ENCODE peak calls at places on chromosomes 5 and 9, in ten cellular contexts. One of them, this sample, is unnamed.

GRCh38 chr9:128790536-128790935 is 3.5 kb downstream of the TBC1D13 start:
- DNase-seq in CD4-positive, alpha-beta T cell: no peak
- DNase-seq in fibroblast of pulmonary artery: no peak
- DNase-seq in left ventricle myocardium inferior: no peak
- DNase-seq in hepatocyte: no peak
- DNase-seq in lower lobe of right lung: no peak
- DNase-seq in AG10803: no peak
- DNase-seq in GM20000: no peak
- DNase-seq in CD8-positive, alpha-beta T cell: no peak
- DNase-seq in cardiac fibroblast: no peak
- DNase-seq in this sample: no peak

GRCh38 chr5:124644138-124644537 is 102.3 kb downstream of the ZNF608 start:
- DNase-seq in CD4-positive, alpha-beta T cell: no peak
- DNase-seq in fibroblast of pulmonary artery: no peak
- DNase-seq in left ventricle myocardium inferior: no peak
- DNase-seq in hepatocyte: no peak
- DNase-seq in lower lobe of right lung: no peak
- DNase-seq in AG10803: no peak
- DNase-seq in GM20000: no peak
- DNase-seq in CD8-positive, alpha-beta T cell: no peak
- DNase-seq in cardiac fibroblast: peak
- DNase-seq in this sample: no peak

GRCh38 chr5:14742427-14743010 is 78.0 kb downstream of the OTULIN start:
- DNase-seq in CD4-positive, alpha-beta T cell: no peak
- DNase-seq in fibroblast of pulmonary artery: no peak
- DNase-seq in left ventricle myocardium inferior: no peak
- DNase-seq in hepatocyte: no peak
- DNase-seq in lower lobe of right lung: no peak
- DNase-seq in AG10803: no peak
- DNase-seq in GM20000: no peak
- DNase-seq in CD8-positive, alpha-beta T cell: no peak
- DNase-seq in cardiac fibroblast: no peak
- DNase-seq in this sample: no peak

GRCh38 chr9:86892576-86892975 is 54.7 kb downstream of the GAS1 start:
- DNase-seq in CD4-positive, alpha-beta T cell: no peak
- DNase-seq in fibroblast of pulmonary artery: peak
- DNase-seq in left ventricle myocardium inferior: no peak
- DNase-seq in hepatocyte: no peak
- DNase-seq in lower lobe of right lung: no peak
- DNase-seq in AG10803: no peak
- DNase-seq in GM20000: no peak
- DNase-seq in CD8-positive, alpha-beta T cell: no peak
- DNase-seq in cardiac fibroblast: no peak
- DNase-seq in this sample: no peak

GRCh38 chr5:82886911-82887310 is 190.3 kb downstream of the TMEM167A start:
- DNase-seq in CD4-positive, alpha-beta T cell: no peak
- DNase-seq in fibroblast of pulmonary artery: no peak
- DNase-seq in left ventricle myocardium inferior: no peak
- DNase-seq in hepatocyte: no peak
- DNase-seq in lower lobe of right lung: no peak
- DNase-seq in AG10803: no peak
- DNase-seq in GM20000: no peak
- DNase-seq in CD8-positive, alpha-beta T cell: no peak
- DNase-seq in cardiac fibroblast: no peak
- DNase-seq in this sample: no peak

GRCh38 chr5:14523243-14524034 is 58.2 kb upstream of the OTULINL start:
- DNase-seq in CD4-positive, alpha-beta T cell: no peak
- DNase-seq in fibroblast of pulmonary artery: no peak
- DNase-seq in left ventricle myocardium inferior: no peak
- DNase-seq in hepatocyte: no peak
- DNase-seq in lower lobe of right lung: no peak
- DNase-seq in AG10803: no peak
- DNase-seq in GM20000: no peak
- DNase-seq in CD8-positive, alpha-beta T cell: no peak
- DNase-seq in cardiac fibroblast: no peak
- DNase-seq in this sample: no peak

GRCh38 chr9:38421498-38422211 is 2.6 kb downstream of the IGFBPL1 start:
- DNase-seq in CD4-positive, alpha-beta T cell: no peak
- DNase-seq in fibroblast of pulmonary artery: no peak
- DNase-seq in left ventricle myocardium inferior: no peak
- DNase-seq in hepatocyte: no peak
- DNase-seq in lower lobe of right lung: no peak
- DNase-seq in AG10803: no peak
- DNase-seq in GM20000: no peak
- DNase-seq in CD8-positive, alpha-beta T cell: no peak
- DNase-seq in cardiac fibroblast: peak
- DNase-seq in this sample: peak

GRCh38 chr9:6917162-6917561 is 159.4 kb downstream of the KDM4C start:
- DNase-seq in CD4-positive, alpha-beta T cell: no peak
- DNase-seq in fibroblast of pulmonary artery: no peak
- DNase-seq in left ventricle myocardium inferior: no peak
- DNase-seq in hepatocyte: no peak
- DNase-seq in lower lobe of right lung: no peak
- DNase-seq in AG10803: no peak
- DNase-seq in GM20000: peak
- DNase-seq in CD8-positive, alpha-beta T cell: no peak
- DNase-seq in cardiac fibroblast: no peak
- DNase-seq in this sample: no peak

GRCh38 chr9:118961857-118962256 is 407.4 kb downstream of the BRINP1 start:
- DNase-seq in CD4-positive, alpha-beta T cell: no peak
- DNase-seq in fibroblast of pulmonary artery: peak
- DNase-seq in left ventricle myocardium inferior: no peak
- DNase-seq in hepatocyte: peak
- DNase-seq in lower lobe of right lung: no peak
- DNase-seq in AG10803: peak
- DNase-seq in GM20000: no peak
- DNase-seq in CD8-positive, alpha-beta T cell: no peak
- DNase-seq in cardiac fibroblast: peak
- DNase-seq in this sample: no peak

GRCh38 chr5:6365977-6366590 is 12.3 kb downstream of the MED10 start:
- DNase-seq in CD4-positive, alpha-beta T cell: no peak
- DNase-seq in fibroblast of pulmonary artery: no peak
- DNase-seq in left ventricle myocardium inferior: no peak
- DNase-seq in hepatocyte: no peak
- DNase-seq in lower lobe of right lung: no peak
- DNase-seq in AG10803: no peak
- DNase-seq in GM20000: no peak
- DNase-seq in CD8-positive, alpha-beta T cell: no peak
- DNase-seq in cardiac fibroblast: no peak
- DNase-seq in this sample: no peak

GRCh38 chr5:9188131-9188530 is 357.7 kb downstream of the SEMA5A start:
- DNase-seq in CD4-positive, alpha-beta T cell: no peak
- DNase-seq in fibroblast of pulmonary artery: peak
- DNase-seq in left ventricle myocardium inferior: no peak
- DNase-seq in hepatocyte: no peak
- DNase-seq in lower lobe of right lung: no peak
- DNase-seq in AG10803: peak
- DNase-seq in GM20000: no peak
- DNase-seq in CD8-positive, alpha-beta T cell: no peak
- DNase-seq in cardiac fibroblast: peak
- DNase-seq in this sample: no peak

GRCh38 chr5:115068239-115069086 is 101.2 kb downstream of the TRIM36 start:
- DNase-seq in CD4-positive, alpha-beta T cell: no peak
- DNase-seq in fibroblast of pulmonary artery: peak
- DNase-seq in left ventricle myocardium inferior: no peak
- DNase-seq in hepatocyte: no peak
- DNase-seq in lower lobe of right lung: no peak
- DNase-seq in AG10803: peak
- DNase-seq in GM20000: peak
- DNase-seq in CD8-positive, alpha-beta T cell: no peak
- DNase-seq in cardiac fibroblast: peak
- DNase-seq in this sample: no peak

GRCh38 chr9:121807069-121807917 is 155.9 kb downstream of the DAB2IP start:
- DNase-seq in CD4-positive, alpha-beta T cell: no peak
- DNase-seq in fibroblast of pulmonary artery: no peak
- DNase-seq in left ventricle myocardium inferior: no peak
- DNase-seq in hepatocyte: no peak
- DNase-seq in lower lobe of right lung: no peak
- DNase-seq in AG10803: no peak
- DNase-seq in GM20000: no peak
- DNase-seq in CD8-positive, alpha-beta T cell: no peak
- DNase-seq in cardiac fibroblast: no peak
- DNase-seq in this sample: no peak

GRCh38 chr9:30967484-30967883 is 1417.0 kb upstream of the ACO1 start:
- DNase-seq in CD4-positive, alpha-beta T cell: no peak
- DNase-seq in fibroblast of pulmonary artery: peak
- DNase-seq in left ventricle myocardium inferior: no peak
- DNase-seq in hepatocyte: peak
- DNase-seq in lower lobe of right lung: no peak
- DNase-seq in AG10803: no peak
- DNase-seq in GM20000: no peak
- DNase-seq in CD8-positive, alpha-beta T cell: no peak
- DNase-seq in cardiac fibroblast: no peak
- DNase-seq in this sample: no peak

GRCh38 chr5:177471610-177472356 is 1.7 kb downstream of the DBN1 start:
- DNase-seq in CD4-positive, alpha-beta T cell: no peak
- DNase-seq in fibroblast of pulmonary artery: peak
- DNase-seq in left ventricle myocardium inferior: peak
- DNase-seq in hepatocyte: no peak
- DNase-seq in lower lobe of right lung: no peak
- DNase-seq in AG10803: peak
- DNase-seq in GM20000: no peak
- DNase-seq in CD8-positive, alpha-beta T cell: no peak
- DNase-seq in cardiac fibroblast: peak
- DNase-seq in this sample: no peak

DNA sequence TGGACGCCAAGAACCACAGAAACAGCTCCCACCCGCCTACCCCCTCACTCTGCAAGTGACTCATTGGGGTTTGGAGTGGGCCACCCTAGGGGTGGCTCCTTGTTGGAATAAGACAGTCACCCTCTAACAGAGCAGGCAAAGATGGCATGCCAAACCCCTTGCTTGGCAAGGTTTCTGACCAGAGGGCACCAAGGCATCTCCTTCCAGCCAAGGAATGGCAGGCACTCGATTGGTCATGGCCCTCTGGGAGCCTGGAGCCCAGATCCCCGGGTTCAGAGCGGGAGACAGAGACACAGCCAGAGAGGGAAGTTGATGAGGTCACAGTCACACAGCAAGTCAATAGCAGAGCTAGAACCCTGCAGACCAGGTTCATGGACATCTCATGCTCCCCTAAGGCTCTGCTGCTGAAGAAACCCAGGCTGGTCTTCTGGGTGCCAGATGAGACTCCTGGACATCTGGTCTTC is 23.1 kb upstream of the KIF12 start:
- DNase-seq in CD4-positive, alpha-beta T cell: no peak
- DNase-seq in fibroblast of pulmonary artery: no peak
- DNase-seq in left ventricle myocardium inferior: no peak
- DNase-seq in hepatocyte: no peak
- DNase-seq in lower lobe of right lung: no peak
- DNase-seq in AG10803: no peak
- DNase-seq in GM20000: no peak
- DNase-seq in CD8-positive, alpha-beta T cell: no peak
- DNase-seq in cardiac fibroblast: no peak
- DNase-seq in this sample: no peak
- TF ChIP-seq CTCF in CD4-positive, alpha-beta T cell: no peak
- TF ChIP-seq CTCF in fibroblast of pulmonary artery: no peak
- TF ChIP-seq CTCF in left ventricle myocardium inferior: no peak
- TF ChIP-seq CTCF in hepatocyte: no peak
- TF ChIP-seq CTCF in lower lobe of right lung: no peak
- TF ChIP-seq CTCF in AG10803: no peak
- TF ChIP-seq CTCF in GM20000: no peak
- TF ChIP-seq CTCF in CD8-positive, alpha-beta T cell: no peak
- TF ChIP-seq CTCF in cardiac fibroblast: no peak
- TF ChIP-seq CTCF in this sample: no peak

DNA sequence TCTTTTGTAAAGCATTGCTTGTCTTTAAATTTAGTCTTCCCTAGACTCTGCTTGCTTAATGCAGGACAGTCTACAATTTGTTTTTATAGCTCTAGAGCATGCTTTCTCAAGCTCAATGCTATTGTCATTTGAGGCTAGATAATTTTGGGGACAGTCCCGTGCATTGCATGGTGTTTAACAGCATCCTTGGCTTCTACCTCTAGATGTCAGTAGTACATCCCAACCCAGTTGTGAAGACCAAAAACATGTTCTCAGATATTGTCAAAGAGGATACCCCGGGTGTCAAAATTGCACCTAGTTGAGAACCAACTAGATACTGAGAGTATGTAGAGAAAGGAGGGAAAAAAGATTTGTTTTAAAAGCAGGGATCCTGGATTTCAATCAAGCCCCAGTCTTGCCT is 277.5 kb downstream of the CEMIP2 start:
- DNase-seq in CD4-positive, alpha-beta T cell: no peak
- DNase-seq in fibroblast of pulmonary artery: no peak
- DNase-seq in left ventricle myocardium inferior: no peak
- DNase-seq in hepatocyte: no peak
- DNase-seq in lower lobe of right lung: no peak
- DNase-seq in AG10803: no peak
- DNase-seq in GM20000: no peak
- DNase-seq in CD8-positive, alpha-beta T cell: no peak
- DNase-seq in cardiac fibroblast: peak
- DNase-seq in this sample: no peak
- TF ChIP-seq CTCF in CD4-positive, alpha-beta T cell: no peak
- TF ChIP-seq CTCF in fibroblast of pulmonary artery: peak
- TF ChIP-seq CTCF in left ventricle myocardium inferior: peak
- TF ChIP-seq CTCF in hepatocyte: peak
- TF ChIP-seq CTCF in lower lobe of right lung: no peak
- TF ChIP-seq CTCF in AG10803: peak
- TF ChIP-seq CTCF in GM20000: peak
- TF ChIP-seq CTCF in CD8-positive, alpha-beta T cell: no peak
- TF ChIP-seq CTCF in cardiac fibroblast: peak
- TF ChIP-seq CTCF in this sample: no peak

DNA sequence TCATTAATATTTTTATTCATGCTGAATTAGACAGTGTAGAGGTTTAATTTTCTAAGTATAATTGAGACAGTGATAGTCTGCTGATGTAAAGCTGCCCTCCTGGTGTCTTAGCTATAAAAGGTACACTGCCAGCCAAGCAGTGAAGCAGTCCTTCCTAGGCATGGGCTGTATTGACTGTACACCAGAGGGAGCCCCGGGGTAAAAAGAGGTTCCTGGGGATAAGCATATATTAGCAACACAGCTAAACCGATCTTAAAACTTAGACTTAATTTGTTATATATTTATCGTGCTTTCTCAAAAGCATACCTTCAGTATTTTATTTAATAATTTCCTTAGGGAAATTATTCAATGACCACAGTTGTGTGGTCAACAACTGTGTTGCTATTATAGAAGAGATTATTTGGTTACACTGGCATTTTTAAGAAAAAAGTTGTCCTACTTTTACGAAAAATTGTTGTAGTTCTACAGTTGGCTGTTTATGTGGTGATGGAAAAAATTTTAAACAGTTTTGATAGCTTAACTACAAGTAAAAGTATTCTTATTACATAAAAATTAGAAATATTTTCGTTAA is 68.8 kb downstream of the ELL2 start:
- DNase-seq in CD4-positive, alpha-beta T cell: no peak
- DNase-seq in fibroblast of pulmonary artery: peak
- DNase-seq in left ventricle myocardium inferior: no peak
- DNase-seq in hepatocyte: peak
- DNase-seq in lower lobe of right lung: no peak
- DNase-seq in AG10803: peak
- DNase-seq in GM20000: peak
- DNase-seq in CD8-positive, alpha-beta T cell: no peak
- DNase-seq in cardiac fibroblast: peak
- DNase-seq in this sample: no peak
- TF ChIP-seq CTCF in CD4-positive, alpha-beta T cell: no peak
- TF ChIP-seq CTCF in fibroblast of pulmonary artery: peak
- TF ChIP-seq CTCF in left ventricle myocardium inferior: peak
- TF ChIP-seq CTCF in hepatocyte: peak
- TF ChIP-seq CTCF in lower lobe of right lung: peak
- TF ChIP-seq CTCF in AG10803: peak
- TF ChIP-seq CTCF in GM20000: no peak
- TF ChIP-seq CTCF in CD8-positive, alpha-beta T cell: no peak
- TF ChIP-seq CTCF in cardiac fibroblast: peak
- TF ChIP-seq CTCF in this sample: peak

GRCh38 chr9:82254646-82255367 is 266.2 kb downstream of the SPATA31D1 start:
- DNase-seq in CD4-positive, alpha-beta T cell: no peak
- DNase-seq in fibroblast of pulmonary artery: no peak
- DNase-seq in left ventricle myocardium inferior: no peak
- DNase-seq in hepatocyte: no peak
- DNase-seq in lower lobe of right lung: no peak
- DNase-seq in AG10803: peak
- DNase-seq in GM20000: no peak
- DNase-seq in CD8-positive, alpha-beta T cell: no peak
- DNase-seq in cardiac fibroblast: peak
- DNase-seq in this sample: no peak
- TF ChIP-seq CTCF in CD4-positive, alpha-beta T cell: no peak
- TF ChIP-seq CTCF in fibroblast of pulmonary artery: no peak
- TF ChIP-seq CTCF in left ventricle myocardium inferior: no peak
- TF ChIP-seq CTCF in hepatocyte: no peak
- TF ChIP-seq CTCF in lower lobe of right lung: no peak
- TF ChIP-seq CTCF in AG10803: no peak
- TF ChIP-seq CTCF in GM20000: no peak
- TF ChIP-seq CTCF in CD8-positive, alpha-beta T cell: no peak
- TF ChIP-seq CTCF in cardiac fibroblast: no peak
- TF ChIP-seq CTCF in this sample: no peak